ENCODE peak calls at places on chromosome 19, in nine cellular contexts. H is progenitor cell of endocrine pancreas; D is activated CD4-positive, alpha-beta T cell treated with anti-CD3 and anti-CD28 coated beads, Interleukin-2, amount 10 ng/mL, durations not matched to agents 7 days and 5 days; T is activated CD8-positive, alpha-beta memory T cell treated with anti-CD3 and anti-CD28 coated beads, Interleukin-2, amount 10 ng/mL, durations not matched to agents 7 days and 5 days; I is RKO; S is cardiac fibroblast; Z is cardiac muscle cell; L is midbrain; C is NCI-H1048. P is an unnamed sample.

GRCh38 chr19:31516756-31517155 is 167.5 kb upstream of the TSHZ3 start:
- DNase-seq in H (no peak), D (no peak), T (no peak), I (no peak), S (no peak), Z (no peak), L (no peak), C (no peak), P (no peak)

GRCh38 chr19:44113784-44114390 is 688 bp downstream of the ZNF225 start:
- DNase-seq in H (no peak), D (no peak), T (no peak), I (peak; percentile 39), S (no peak), Z (no peak), L (no peak), C (no peak), P (no peak)

GRCh38 chr19:49058592-49058991 is 1.0 kb upstream of the CGB7 start:
- DNase-seq in H (no peak), D (no peak), T (no peak), I (no peak), S (no peak), Z (peak; percentile 32), L (no peak), C (no peak), P (peak; percentile 72)

GRCh38 chr19:18431351-18432197 is 6.4 kb downstream of the ISYNA1 start:
- DNase-seq in H (no peak), D (no peak), T (no peak), I (no peak), S (no peak), Z (no peak), L (no peak), C (no peak), P (peak; percentile 49)

GRCh38 chr19:18339703-18340102 is 695 bp upstream of the PGPEP1 start:
- DNase-seq in H (no peak), D (no peak), T (no peak), I (peak; percentile 50), S (peak; percentile 26), Z (no peak), L (no peak), C (no peak), P (peak; percentile 60)

GRCh38 chr19:3162418-3163229 is 15.9 kb upstream of the S1PR4 start:
- DNase-seq in H (no peak), D (peak; percentile 55), T (peak; percentile 69), I (peak; percentile 46), S (peak; percentile 54), Z (no peak), L (no peak), C (no peak), P (peak; percentile 20)

GRCh38 chr19:31534786-31535185 is 185.6 kb upstream of the TSHZ3 start:
- DNase-seq in H (no peak), D (no peak), T (no peak), I (no peak), S (no peak), Z (no peak), L (no peak), C (no peak), P (no peak)

GRCh38 chr19:33125929-33126388 is 6.0 kb upstream of the WDR88 start:
- DNase-seq in H (no peak), D (peak; percentile 70), T (peak; percentile 66), I (peak; percentile 78), S (peak; percentile 78), Z (peak; percentile 69), L (peak; percentile 54), C (no peak), P (peak; percentile 77)

GRCh38 chr19:3108775-3109174 is 14.6 kb downstream of the GNA11 start:
- DNase-seq in H (peak; percentile 56), D (peak; percentile 77), T (peak; percentile 81), I (peak; percentile 69), S (peak; percentile 65), Z (peak; percentile 75), L (peak; percentile 19), C (no peak), P (peak; percentile 74)

GRCh38 chr19:16801599-16801998 is 27.6 kb upstream of the SIN3B start:
- DNase-seq in H (no peak), D (no peak), T (no peak), I (peak; percentile 47), S (peak; percentile 82), Z (no peak), L (no peak), C (no peak), P (peak; percentile 90)

GRCh38 chr19:22528956-22529355 is 105.2 kb upstream of the ZNF492 start:
- DNase-seq in H (no peak), D (no peak), T (no peak), I (no peak), S (no peak), Z (no peak), L (no peak), C (no peak), P (no peak)

GRCh38 chr19:38930776-38931761 is at the start of gene MRPS12:
- DNase-seq in H (peak; percentile 94), D (peak; percentile 99), T (peak; percentile 99), I (peak; percentile 99), S (peak; percentile 100), Z (peak; percentile 99), L (peak; percentile 99), C (peak; percentile 93), P (peak; percentile 100)

GRCh38 chr19:7670150-7670784 is 1.4 kb downstream of the RETN start:
- DNase-seq in H (no peak), D (peak; percentile 33), T (peak; percentile 57), I (no peak), S (no peak), Z (peak; percentile 42), L (no peak), C (no peak), P (peak; percentile 77)

GRCh38 chr19:49120868-49121267 is 1.5 kb downstream of the PPFIA3 start:
- DNase-seq in H (no peak), D (no peak), T (no peak), I (no peak), S (no peak), Z (no peak), L (no peak), C (no peak), P (no peak)

GRCh38 chr19:57746580-57747471 is at the start of gene ZNF776:
- DNase-seq in H (peak; percentile 52), D (peak; percentile 92), T (peak; percentile 91), I (peak; percentile 93), S (peak; percentile 95), Z (peak; percentile 93), L (peak; percentile 95), C (peak; percentile 78), P (peak; percentile 97)

GRCh38 chr19:38654478-38655079 is 7.1 kb downstream of the ACTN4 start:
- DNase-seq in H (no peak), D (no peak), T (no peak), I (no peak), S (no peak), Z (no peak), L (no peak), C (no peak), P (peak; percentile 72)

GRCh38 chr19:4754248-4754647 is 30.6 kb upstream of the DPP9 start:
- DNase-seq in H (no peak), D (no peak), T (no peak), I (no peak), S (no peak), Z (no peak), L (no peak), C (no peak), P (peak; percentile 78)

GRCh38 chr19:4555657-4556561 is 3.6 kb downstream of the SEMA6B start:
- DNase-seq in H (no peak), D (no peak), T (no peak), I (no peak), S (no peak), Z (no peak), L (no peak), C (no peak), P (no peak)

GRCh38 chr19:18894254-18895037 is 1.5 kb downstream of the CERS1 start:
- DNase-seq in H (no peak), D (no peak), T (no peak), I (no peak), S (peak; percentile 42), Z (no peak), L (peak; percentile 92), C (no peak), P (peak; percentile 85)

GRCh38 chr19:16594131-16594586 is 21.9 kb upstream of the SLC35E1 start:
- DNase-seq in H (no peak), D (peak; percentile 61), T (peak; percentile 86), I (no peak), S (no peak), Z (no peak), L (no peak), C (no peak), P (no peak)

GRCh38 chr19:48544856-48545750 is 6.9 kb upstream of the SULT2B1 start:
- DNase-seq in H (no peak), D (no peak), T (no peak), I (no peak), S (no peak), Z (no peak), L (no peak), C (no peak), P (no peak)

GRCh38 chr19:32890841-32891240 is 21.3 kb upstream of the SLC7A9 start:
- DNase-seq in H (no peak), D (no peak), T (no peak), I (no peak), S (no peak), Z (no peak), L (no peak), C (no peak), P (no peak)

GRCh38 chr19:3986260-3987041 is 1.2 kb upstream of the EEF2 start:
- DNase-seq in H (no peak), D (peak; percentile 81), T (peak; percentile 83), I (peak; percentile 93), S (peak; percentile 88), Z (peak; percentile 78), L (peak; percentile 86), C (peak; percentile 71), P (peak; percentile 95)

GRCh38 chr19:17865364-17866311 is 5.9 kb downstream of the RPL18A start:
- DNase-seq in H (no peak), D (no peak), T (no peak), I (peak; percentile 44), S (peak; percentile 27), Z (no peak), L (no peak), C (no peak), P (no peak)

P was measured in left kidney.